ENCODE peak calls at places on chromosome 14, in five cellular contexts. M is NCI-H524 treated with DMSO at 0.1 percent for 48 hours; W is GM03348; L is T-helper 2 cell; K is activated naive CD4-positive, alpha-beta T cell treated with anti-CD3 and anti-CD28 coated beads, Interleukin-2, amount 50 U/mL, for 72 hours. R is an unnamed sample.

GRCh38 chr14:32003585-32003984 is 73.5 kb upstream of the ARHGAP5 start:
- DNase-seq in M (no peak), L (no peak), K (no peak), W (no peak), R (no peak)

GRCh38 chr14:74459289-74459946 is 33.4 kb upstream of the SYNDIG1L start:
- DNase-seq in L (no peak), K (peak), M (peak), W (peak), R (peak)

GRCh38 chr14:95265106-95266094 is 54.3 kb downstream of the CLMN start:
- DNase-seq in W (peak), K (peak), L (no peak), M (no peak), R (peak)

GRCh38 chr14:56304456-56304855 is 186.2 kb downstream of the PELI2 start:
- DNase-seq in K (no peak), L (no peak), M (no peak), W (no peak), R (no peak)

GRCh38 chr14:52080817-52081755 is 12.2 kb upstream of the NID2 start:
- DNase-seq in L (no peak), M (peak), W (peak), K (no peak), R (peak)

GRCh38 chr14:100471451-100472093 is 115.6 kb downstream of the BEGAIN start:
- DNase-seq in L (no peak), W (no peak), K (no peak), M (no peak), R (no peak)

GRCh38 chr14:64303471-64303917 is 9.3 kb upstream of the ESR2 start:
- DNase-seq in W (peak), M (peak), K (no peak), L (no peak), R (peak)

GRCh38 chr14:94372021-94372605 is 16.3 kb downstream of the SERPINA1 start:
- DNase-seq in L (no peak), K (no peak), M (no peak), W (no peak), R (no peak)

GRCh38 chr14:31207746-31208545 is at the start of gene HECTD1:
- DNase-seq in M (peak), K (peak), W (peak), L (peak), R (peak)

GRCh38 chr14:59177229-59177628 is 11.2 kb upstream of the DAAM1 start:
- DNase-seq in K (no peak), M (no peak), W (no peak), L (no peak), R (peak)

GRCh38 chr14:33118653-33119052 is 180.0 kb downstream of the NPAS3 start:
- DNase-seq in M (peak), K (no peak), L (no peak), W (no peak), R (peak)

GRCh38 chr14:71638523-71639196 is 293.6 kb upstream of the RGS6 start:
- DNase-seq in L (no peak), M (no peak), W (no peak), K (no peak), R (peak)

GRCh38 chr14:70907172-70907995 is at the start of gene PCNX1:
- DNase-seq in W (peak), L (peak), M (peak), K (peak), R (no peak)

GRCh38 chr14:61184117-61184516 is 97.0 kb downstream of the TMEM30B start:
- DNase-seq in W (peak), K (no peak), L (no peak), M (no peak), R (peak)

GRCh38 chr14:92589213-92589852 is 75.8 kb downstream of the RIN3 start:
- DNase-seq in L (no peak), M (no peak), W (no peak), K (no peak), R (peak)

GRCh38 chr14:103522028-103522581 is 525 bp downstream of the CKB start:
- DNase-seq in M (no peak), L (no peak), W (peak), K (no peak), R (no peak)

GRCh38 chr14:36951380-36951911 is 221.0 kb downstream of the SLC25A21 start:
- DNase-seq in W (no peak), M (no peak), K (no peak), L (no peak), R (no peak)

GRCh38 chr14:64812412-64812811 is 67.3 kb downstream of the SPTB start:
- DNase-seq in W (no peak), M (no peak), K (peak), L (no peak), R (no peak)

GRCh38 chr14:51228890-51229289 is 11.2 kb upstream of the TMX1 start:
- DNase-seq in M (peak), L (no peak), K (no peak), W (no peak), R (no peak)

GRCh38 chr14:64760146-64760755 is 56.0 kb downstream of the PLEKHG3 start:
- DNase-seq in K (peak), M (no peak), L (peak), W (peak), R (no peak)

GRCh38 chr14:104555621-104556255 is 23.8 kb upstream of the C14orf180 start:
- DNase-seq in M (no peak), W (no peak), L (no peak), K (no peak), R (no peak)

GRCh38 chr14:66772146-66772545 is 264.2 kb downstream of the GPHN start:
- DNase-seq in W (no peak), K (no peak), L (no peak), M (no peak), R (no peak)

GRCh38 chr14:100903672-100904185 is at the start of gene RTL1:
- DNase-seq in M (no peak), L (no peak), W (no peak), K (no peak), R (no peak)

GRCh38 chr14:90368946-90369721 is 27.7 kb upstream of the CALM1 start:
- DNase-seq in L (no peak), W (no peak), M (peak), K (no peak), R (no peak)

GRCh38 chr14:38121280-38121679 is 86.4 kb upstream of the SSTR1 start:
- DNase-seq in K (no peak), M (no peak), L (no peak), W (no peak), R (no peak)

GRCh38 chr14:60723218-60724079 is 702 bp downstream of the SIX4 start:
- DNase-seq in K (peak), M (peak), L (peak), W (peak), R (peak)

GRCh38 chr14:34364201-34364600 is 97.8 kb downstream of the SPTSSA start:
- DNase-seq in K (no peak), W (no peak), L (no peak), M (no peak), R (peak)

GRCh38 chr14:92458959-92459478 is 54.6 kb upstream of the RIN3 start:
- DNase-seq in K (no peak), W (no peak), M (no peak), L (no peak), R (no peak)

GRCh38 chr14:69675877-69676416 is 64.6 kb downstream of the SUSD6 start:
- DNase-seq in L (no peak), K (peak), M (no peak), W (no peak), R (no peak)

GRCh38 chr14:76832503-76832988 is 6.3 kb downstream of the LRRC74A start:
- DNase-seq in W (no peak), L (no peak), M (no peak), K (no peak), R (no peak)

GRCh38 chr14:95340201-95340697 is 20.5 kb upstream of the CLMN start:
- DNase-seq in L (no peak), K (no peak), M (no peak), W (no peak), R (no peak)

GRCh38 chr14:60196291-60196690 is 31.1 kb upstream of the DHRS7 start:
- DNase-seq in L (no peak), K (no peak), W (no peak), M (no peak), R (peak)

GRCh38 chr14:70013269-70013873 is 134.2 kb downstream of the SMOC1 start:
- DNase-seq in L (no peak), K (peak), M (no peak), W (no peak), R (no peak)

GRCh38 chr14:103433902-103434563 is 48.8 kb downstream of the MARK3 start:
- DNase-seq in W (no peak), M (no peak), L (no peak), K (no peak), R (no peak)

GRCh38 chr14:36067428-36068187 is 108.9 kb downstream of the PTCSC3 start:
- DNase-seq in K (no peak), L (no peak), W (no peak), M (no peak), R (no peak)

GRCh38 chr14:54929556-54929955 is 26.9 kb upstream of the GCH1 start:
- DNase-seq in M (no peak), L (no peak), K (no peak), W (no peak), R (no peak)

GRCh38 chr14:26486922-26487321 is 110.9 kb downstream of the NOVA1 start:
- DNase-seq in W (no peak), M (no peak), L (no peak), K (no peak), R (no peak)

GRCh38 chr14:87772854-87773253 is 220.1 kb downstream of the GALC start:
- DNase-seq in K (no peak), W (no peak), M (no peak), L (no peak), R (no peak)

GRCh38 chr14:53391631-53392030 is 238.5 kb upstream of the DDHD1 start:
- DNase-seq in K (no peak), L (no peak), W (peak), M (no peak), R (peak)

R was measured in foreskin keratinocyte.